ENCODE peak calls at places on chromosomes 3 and 15, in five cellular contexts. One of them, this sample, is unnamed.

GRCh38 chr3:110856916-110857315 is 214.7 kb upstream of the NECTIN3 start:
- DNase-seq in K562: no peak
- DNase-seq in A549: no peak
- DNase-seq in GM12878: no peak
- DNase-seq in HepG2: no peak
- DNase-seq in this sample: no peak

GRCh38 chr3:73716418-73716817 is 91.7 kb upstream of the PDZRN3 start:
- DNase-seq in A549: no peak
- DNase-seq in HepG2: no peak
- DNase-seq in GM12878: no peak
- DNase-seq in K562: no peak
- DNase-seq in this sample: no peak

GRCh38 chr3:184368804-184369183 is 7.3 kb downstream of the POLR2H start:
- DNase-seq in K562: no peak
- DNase-seq in HepG2: no peak
- DNase-seq in A549: no peak
- DNase-seq in GM12878: no peak
- DNase-seq in this sample: no peak

GRCh38 chr15:77014137-77015081 is 19.5 kb downstream of the PSTPIP1 start:
- DNase-seq in HepG2: no peak
- DNase-seq in A549: no peak
- DNase-seq in GM12878: no peak
- DNase-seq in K562: no peak
- DNase-seq in this sample: no peak

GRCh38 chr15:35669021-35669420 is 123.1 kb upstream of the DPH6 start:
- DNase-seq in HepG2: no peak
- DNase-seq in GM12878: no peak
- DNase-seq in K562: no peak
- DNase-seq in A549: no peak
- DNase-seq in this sample: peak; percentile 69

GRCh38 chr15:28459279-28459678 is 73.5 kb downstream of the GOLGA8G start:
- DNase-seq in GM12878: no peak
- DNase-seq in K562: no peak
- DNase-seq in A549: no peak
- DNase-seq in HepG2: no peak
- DNase-seq in this sample: no peak

GRCh38 chr3:185400340-185400667 is 37.4 kb downstream of the MAP3K13 start:
- DNase-seq in K562: no peak
- DNase-seq in A549: no peak
- DNase-seq in HepG2: no peak
- DNase-seq in GM12878: no peak
- DNase-seq in this sample: no peak

GRCh38 chr3:134463676-134464611 is 21.8 kb downstream of the ANAPC13 start:
- DNase-seq in A549: no peak
- DNase-seq in GM12878: no peak
- DNase-seq in HepG2: no peak
- DNase-seq in K562: no peak
- DNase-seq in this sample: peak; percentile 97

GRCh38 chr3:79598594-79598993 is 169.2 kb downstream of the ROBO1 start:
- DNase-seq in HepG2: no peak
- DNase-seq in K562: no peak
- DNase-seq in GM12878: no peak
- DNase-seq in A549: no peak
- DNase-seq in this sample: peak; percentile 16

GRCh38 chr15:90539789-90540188 is 10.1 kb downstream of the CRTC3 start:
- DNase-seq in A549: no peak
- DNase-seq in K562: no peak
- DNase-seq in HepG2: no peak
- DNase-seq in GM12878: no peak
- DNase-seq in this sample: no peak

GRCh38 chr3:153166206-153166605 is 4.2 kb downstream of the RAP2B start:
- DNase-seq in A549: no peak
- DNase-seq in K562: peak; percentile 30
- DNase-seq in HepG2: no peak
- DNase-seq in GM12878: no peak
- DNase-seq in this sample: no peak

GRCh38 chr3:6805236-6805635 is 55.7 kb upstream of the GRM7 start:
- DNase-seq in GM12878: no peak
- DNase-seq in K562: no peak
- DNase-seq in HepG2: no peak
- DNase-seq in A549: no peak
- DNase-seq in this sample: no peak

GRCh38 chr3:16186565-16186964 is 12.1 kb downstream of the GALNT15 start:
- DNase-seq in GM12878: no peak
- DNase-seq in HepG2: no peak
- DNase-seq in K562: no peak
- DNase-seq in A549: no peak
- DNase-seq in this sample: no peak

GRCh38 chr15:66252411-66253295 is 897 bp downstream of the MEGF11 start:
- DNase-seq in A549: peak; percentile 97
- DNase-seq in K562: peak; percentile 68
- DNase-seq in HepG2: peak; percentile 7
- DNase-seq in GM12878: no peak
- DNase-seq in this sample: peak; percentile 78

GRCh38 chr3:128006061-128006470 is 46.2 kb upstream of the SEC61A1 start:
- DNase-seq in HepG2: no peak
- DNase-seq in A549: no peak
- DNase-seq in GM12878: no peak
- DNase-seq in K562: no peak
- DNase-seq in this sample: peak; percentile 67

GRCh38 chr3:39978293-39978692 is 168.9 kb downstream of the MYRIP start:
- DNase-seq in K562: no peak
- DNase-seq in GM12878: no peak
- DNase-seq in A549: no peak
- DNase-seq in HepG2: no peak
- DNase-seq in this sample: no peak

GRCh38 chr3:1798711-1799410 is 299.8 kb upstream of the CNTN4 start:
- DNase-seq in HepG2: no peak
- DNase-seq in GM12878: no peak
- DNase-seq in K562: no peak
- DNase-seq in A549: no peak
- DNase-seq in this sample: no peak

GRCh38 chr3:125322166-125322565 is 53.0 kb downstream of the ZNF148 start:
- DNase-seq in GM12878: no peak
- DNase-seq in K562: no peak
- DNase-seq in A549: no peak
- DNase-seq in HepG2: no peak
- DNase-seq in this sample: no peak

GRCh38 chr3:14871456-14872200 is 52.9 kb downstream of the FGD5 start:
- DNase-seq in A549: no peak
- DNase-seq in GM12878: no peak
- DNase-seq in K562: no peak
- DNase-seq in HepG2: no peak
- DNase-seq in this sample: no peak

GRCh38 chr3:179410317-179410716 is 41.0 kb downstream of the GNB4 start:
- DNase-seq in K562: no peak
- DNase-seq in A549: no peak
- DNase-seq in GM12878: no peak
- DNase-seq in HepG2: no peak
- DNase-seq in this sample: peak; percentile 14

GRCh38 chr3:40310690-40311089 is 1.2 kb downstream of the EIF1B start:
- DNase-seq in HepG2: no peak
- DNase-seq in GM12878: no peak
- DNase-seq in K562: no peak
- DNase-seq in A549: no peak
- DNase-seq in this sample: no peak

GRCh38 chr3:194035406-194036138 is 100.4 kb upstream of the HES1 start:
- DNase-seq in K562: no peak
- DNase-seq in GM12878: no peak
- DNase-seq in A549: no peak
- DNase-seq in HepG2: no peak
- DNase-seq in this sample: no peak

GRCh38 chr3:33425456-33425855 is 14.7 kb downstream of the UBP1 start:
- DNase-seq in K562: no peak
- DNase-seq in GM12878: no peak
- DNase-seq in A549: no peak
- DNase-seq in HepG2: no peak
- DNase-seq in this sample: no peak

GRCh38 chr3:13121553-13122001 is 48.3 kb upstream of the IQSEC1 start:
- DNase-seq in K562: no peak
- DNase-seq in HepG2: no peak
- DNase-seq in A549: no peak
- DNase-seq in GM12878: no peak
- DNase-seq in this sample: peak; percentile 37

GRCh38 chr3:57079221-57079831 is 18.9 kb downstream of the SPATA12 start:
- DNase-seq in GM12878: no peak
- DNase-seq in HepG2: peak; percentile 28
- DNase-seq in K562: peak; percentile 90
- DNase-seq in A549: peak; percentile 47
- DNase-seq in this sample: peak; percentile 88

DNA sequence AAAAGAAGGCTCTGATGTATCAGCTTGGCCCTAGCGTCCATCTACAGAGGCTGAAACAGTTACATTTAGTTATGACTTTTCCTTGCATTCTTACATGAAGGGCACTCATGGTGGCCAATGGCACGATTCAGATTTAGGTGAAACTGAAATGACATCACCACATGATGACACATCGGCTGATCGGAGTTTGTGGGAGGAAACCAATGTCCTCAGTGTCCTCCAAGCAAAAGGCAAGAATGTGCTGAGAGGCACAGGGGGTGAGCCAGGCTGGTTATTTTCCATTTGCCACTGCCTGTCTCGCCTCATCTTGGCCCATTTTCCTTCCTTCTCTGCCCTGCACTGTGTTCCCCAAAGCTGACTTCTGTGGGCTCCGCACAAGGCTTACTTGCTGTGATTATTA is 34.4 kb downstream of the TARS3 start:
- DNase-seq in K562: no peak
- DNase-seq in HepG2: no peak
- DNase-seq in A549: no peak
- DNase-seq in GM12878: no peak
- DNase-seq in this sample: no peak
- TF ChIP-seq JUNB in K562: no peak
- TF ChIP-seq JUNB in HepG2: no peak
- TF ChIP-seq JUNB in A549: no peak
- TF ChIP-seq JUNB in GM12878: no peak
- TF ChIP-seq JUNB in this sample: no peak

DNA sequence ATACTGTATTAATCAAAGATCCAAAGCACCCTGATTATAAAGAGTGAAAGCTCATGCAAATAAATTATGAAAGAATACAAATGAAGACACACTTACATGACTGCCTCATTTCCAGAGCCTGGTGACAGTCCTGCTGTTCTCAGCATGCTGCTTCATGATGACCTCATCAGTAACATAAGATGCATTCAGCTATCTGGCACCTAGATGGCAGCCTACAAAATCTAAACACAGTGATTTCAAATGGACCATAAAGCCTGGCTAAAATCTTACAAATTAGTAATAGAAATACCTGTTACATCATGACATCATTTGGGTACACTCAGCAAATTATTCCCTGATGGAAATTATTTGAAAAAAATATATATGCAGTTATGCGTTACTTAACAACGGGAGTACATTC is 207.0 kb downstream of the EPHA3 start:
- DNase-seq in K562: no peak
- DNase-seq in GM12878: no peak
- DNase-seq in A549: no peak
- DNase-seq in HepG2: peak; percentile 14
- DNase-seq in this sample: peak; percentile 65
- TF ChIP-seq CTCF in K562: no peak
- TF ChIP-seq CTCF in GM12878: no peak
- TF ChIP-seq CTCF in A549: no peak
- TF ChIP-seq CTCF in HepG2: no peak
- TF ChIP-seq CTCF in this sample: peak; percentile 57

GRCh38 chr3:116453676-116454346 is 8.5 kb upstream of the LSAMP start:
- DNase-seq in K562: no peak
- DNase-seq in A549: no peak
- DNase-seq in HepG2: no peak
- DNase-seq in GM12878: no peak
- DNase-seq in this sample: no peak
- H3K4me3 ChIP-seq in K562: no peak overlapping the region
- H3K4me3 ChIP-seq in A549: no peak overlapping the region
- H3K4me3 ChIP-seq in HepG2: no peak overlapping the region
- H3K4me3 ChIP-seq in GM12878: no peak overlapping the region
- H3K4me3 ChIP-seq in this sample: no peak overlapping the region

GRCh38 chr3:119524931-119525662 is 26.8 kb downstream of the TIMMDC1 start:
- DNase-seq in HepG2: no peak
- DNase-seq in K562: no peak
- DNase-seq in A549: no peak
- DNase-seq in GM12878: no peak
- DNase-seq in this sample: peak; percentile 36

GRCh38 chr3:119527731-119528130 is 29.4 kb downstream of the TIMMDC1 start:
- DNase-seq in K562: no peak
- DNase-seq in A549: no peak
- DNase-seq in GM12878: no peak
- DNase-seq in HepG2: no peak
- DNase-seq in this sample: no peak

GRCh38 chr3:119530418-119530817 is 29.0 kb downstream of the CD80 start:
- DNase-seq in K562: no peak
- DNase-seq in HepG2: no peak
- DNase-seq in A549: no peak
- DNase-seq in GM12878: no peak
- DNase-seq in this sample: no peak

GRCh38 chr3:119529883-119530282 is 29.5 kb downstream of the CD80 start:
- DNase-seq in GM12878: no peak
- DNase-seq in A549: no peak
- DNase-seq in K562: no peak
- DNase-seq in HepG2: no peak
- DNase-seq in this sample: no peak
- TF ChIP-seq JUNB in GM12878: no peak
- TF ChIP-seq JUNB in A549: no peak
- TF ChIP-seq JUNB in K562: no peak
- TF ChIP-seq JUNB in HepG2: no peak
- TF ChIP-seq JUNB in this sample: no peak

GRCh38 chr3:143327388-143327787 is 207.8 kb downstream of the CHST2 start:
- DNase-seq in HepG2: no peak
- DNase-seq in K562: no peak
- DNase-seq in GM12878: no peak
- DNase-seq in A549: no peak
- DNase-seq in this sample: no peak
- TF ChIP-seq CTCF in HepG2: no peak
- TF ChIP-seq CTCF in K562: peak; percentile 37
- TF ChIP-seq CTCF in GM12878: no peak
- TF ChIP-seq CTCF in A549: no peak
- TF ChIP-seq CTCF in this sample: no peak

DNA sequence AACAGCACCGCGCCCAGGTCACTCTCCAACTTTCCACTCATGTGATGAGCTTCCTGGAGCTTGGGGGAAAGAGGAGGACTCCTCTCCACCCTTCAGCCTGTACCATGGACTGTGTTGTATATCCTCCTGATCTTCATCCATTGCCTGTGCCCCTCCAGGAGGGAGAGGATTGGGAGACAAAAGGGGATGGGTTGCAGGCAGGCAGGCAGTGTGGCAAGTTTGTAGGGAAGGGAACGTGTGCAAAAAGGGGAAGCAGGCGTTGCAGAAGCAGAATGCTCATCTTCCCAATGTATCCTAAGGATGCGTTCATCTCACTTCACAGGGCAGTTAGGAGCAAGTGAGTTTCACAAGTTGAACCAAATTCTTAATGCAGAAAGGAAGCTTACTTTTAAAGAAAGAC is 28.1 kb upstream of the GHSR start:
- DNase-seq in A549: no peak
- DNase-seq in GM12878: no peak
- DNase-seq in K562: no peak
- DNase-seq in HepG2: no peak
- DNase-seq in this sample: no peak
- H3K4me3 ChIP-seq in A549: peak overlapping the region; percentile 60
- H3K4me3 ChIP-seq in GM12878: no peak overlapping the region
- H3K4me3 ChIP-seq in K562: no peak overlapping the region
- H3K4me3 ChIP-seq in HepG2: no peak overlapping the region
- H3K4me3 ChIP-seq in this sample: no peak overlapping the region